ENCODE peak calls at places on chromosome 12, in five cellular contexts. One of them, this sample, is unnamed.

GRCh38 chr12:111798182-111798581 is 31.4 kb downstream of the ALDH2 start:
- DNase-seq in WTC11: no peak
- DNase-seq in GM06990: no peak
- DNase-seq in chondrocyte: no peak
- DNase-seq in lower lobe of right lung: peak; percentile 27
- DNase-seq in this sample: no peak

GRCh38 chr12:45543887-45544286 is 185.6 kb upstream of the ARID2 start:
- DNase-seq in WTC11: peak; percentile 48
- DNase-seq in GM06990: peak; percentile 41
- DNase-seq in chondrocyte: no peak
- DNase-seq in lower lobe of right lung: no peak
- DNase-seq in this sample: peak; percentile 46

GRCh38 chr12:131950182-131950913 is 606 bp downstream of the EP400 start:
- DNase-seq in WTC11: no peak
- DNase-seq in GM06990: peak; percentile 64
- DNase-seq in chondrocyte: no peak
- DNase-seq in lower lobe of right lung: peak; percentile 61
- DNase-seq in this sample: peak; percentile 38

GRCh38 chr12:170361-171225 is 43.4 kb downstream of the SLC6A12 start:
- DNase-seq in WTC11: no peak
- DNase-seq in GM06990: no peak
- DNase-seq in chondrocyte: no peak
- DNase-seq in lower lobe of right lung: no peak
- DNase-seq in this sample: no peak

GRCh38 chr12:115541891-115542361 is 735.6 kb downstream of the MED13L start:
- DNase-seq in WTC11: no peak
- DNase-seq in GM06990: no peak
- DNase-seq in chondrocyte: no peak
- DNase-seq in lower lobe of right lung: no peak
- DNase-seq in this sample: no peak

GRCh38 chr12:85279449-85280137 is 427 bp upstream of the ALX1 start:
- DNase-seq in WTC11: peak; percentile 42
- DNase-seq in GM06990: no peak
- DNase-seq in chondrocyte: peak; percentile 78
- DNase-seq in lower lobe of right lung: peak; percentile 29
- DNase-seq in this sample: no peak

GRCh38 chr12:61993734-61994345 is 266.4 kb upstream of the USP15 start:
- DNase-seq in WTC11: no peak
- DNase-seq in GM06990: no peak
- DNase-seq in chondrocyte: no peak
- DNase-seq in lower lobe of right lung: no peak
- DNase-seq in this sample: no peak

GRCh38 chr12:105748806-105749600 is 389.8 kb downstream of the NUAK1 start:
- DNase-seq in WTC11: no peak
- DNase-seq in GM06990: no peak
- DNase-seq in chondrocyte: no peak
- DNase-seq in lower lobe of right lung: no peak
- DNase-seq in this sample: no peak

GRCh38 chr12:118102070-118102469 is 1.7 kb downstream of the VSIG10 start:
- DNase-seq in WTC11: no peak
- DNase-seq in GM06990: no peak
- DNase-seq in chondrocyte: no peak
- DNase-seq in lower lobe of right lung: no peak
- DNase-seq in this sample: no peak

GRCh38 chr12:115160290-115161108 is 476.5 kb upstream of the TBX3 start:
- DNase-seq in WTC11: no peak
- DNase-seq in GM06990: no peak
- DNase-seq in chondrocyte: no peak
- DNase-seq in lower lobe of right lung: no peak
- DNase-seq in this sample: no peak

GRCh38 chr12:69898236-69898635 is 73.2 kb downstream of the MYRFL start:
- DNase-seq in WTC11: no peak
- DNase-seq in GM06990: no peak
- DNase-seq in chondrocyte: no peak
- DNase-seq in lower lobe of right lung: no peak
- DNase-seq in this sample: no peak

GRCh38 chr12:75116611-75117010 is 93.0 kb downstream of the KCNC2 start:
- DNase-seq in WTC11: no peak
- DNase-seq in GM06990: no peak
- DNase-seq in chondrocyte: no peak
- DNase-seq in lower lobe of right lung: no peak
- DNase-seq in this sample: no peak

GRCh38 chr12:46221255-46222128 is 47.4 kb downstream of the SLC38A1 start:
- DNase-seq in WTC11: no peak
- DNase-seq in GM06990: no peak
- DNase-seq in chondrocyte: no peak
- DNase-seq in lower lobe of right lung: no peak
- DNase-seq in this sample: no peak

GRCh38 chr12:119748512-119748911 is 80.6 kb downstream of the PRKAB1 start:
- DNase-seq in WTC11: no peak
- DNase-seq in GM06990: no peak
- DNase-seq in chondrocyte: no peak
- DNase-seq in lower lobe of right lung: no peak
- DNase-seq in this sample: no peak

GRCh38 chr12:31849090-31849687 is 110.0 kb upstream of the RESF1 start:
- DNase-seq in WTC11: no peak
- DNase-seq in GM06990: no peak
- DNase-seq in chondrocyte: no peak
- DNase-seq in lower lobe of right lung: no peak
- DNase-seq in this sample: no peak

GRCh38 chr12:65446901-65447300 is 168.4 kb downstream of the MSRB3 start:
- DNase-seq in WTC11: no peak
- DNase-seq in GM06990: no peak
- DNase-seq in chondrocyte: no peak
- DNase-seq in lower lobe of right lung: no peak
- DNase-seq in this sample: no peak

GRCh38 chr12:70255311-70255710 is 12.1 kb downstream of the CNOT2 start:
- DNase-seq in WTC11: no peak
- DNase-seq in GM06990: no peak
- DNase-seq in chondrocyte: no peak
- DNase-seq in lower lobe of right lung: no peak
- DNase-seq in this sample: no peak

GRCh38 chr12:128316078-128316477 is 49.1 kb downstream of the TMEM132C start:
- DNase-seq in WTC11: no peak
- DNase-seq in GM06990: no peak
- DNase-seq in chondrocyte: no peak
- DNase-seq in lower lobe of right lung: no peak
- DNase-seq in this sample: no peak

GRCh38 chr12:12008931-12009611 is 61.7 kb upstream of the BCL2L14 start:
- DNase-seq in WTC11: peak; percentile 46
- DNase-seq in GM06990: peak; percentile 71
- DNase-seq in chondrocyte: no peak
- DNase-seq in lower lobe of right lung: no peak
- DNase-seq in this sample: peak; percentile 71

GRCh38 chr12:101207086-101207780 is 2.8 kb downstream of the SLC5A8 start:
- DNase-seq in WTC11: no peak
- DNase-seq in GM06990: no peak
- DNase-seq in chondrocyte: no peak
- DNase-seq in lower lobe of right lung: no peak
- DNase-seq in this sample: no peak

GRCh38 chr12:47307680-47308399 is 228.1 kb upstream of the AMIGO2 start:
- DNase-seq in WTC11: peak; percentile 36
- DNase-seq in GM06990: peak; percentile 26
- DNase-seq in chondrocyte: no peak
- DNase-seq in lower lobe of right lung: no peak
- DNase-seq in this sample: peak; percentile 55

GRCh38 chr12:106493531-106493930 is 89.3 kb upstream of the RFX4 start:
- DNase-seq in WTC11: no peak
- DNase-seq in GM06990: no peak
- DNase-seq in chondrocyte: no peak
- DNase-seq in lower lobe of right lung: no peak
- DNase-seq in this sample: no peak

GRCh38 chr12:98803468-98804209 is 158.5 kb downstream of the APAF1 start:
- DNase-seq in WTC11: no peak
- DNase-seq in GM06990: no peak
- DNase-seq in chondrocyte: no peak
- DNase-seq in lower lobe of right lung: no peak
- DNase-seq in this sample: no peak

GRCh38 chr12:118290130-118290529 is 82.6 kb downstream of the TAOK3 start:
- DNase-seq in WTC11: no peak
- DNase-seq in GM06990: no peak
- DNase-seq in chondrocyte: no peak
- DNase-seq in lower lobe of right lung: no peak
- DNase-seq in this sample: no peak

GRCh38 chr12:124474709-124475108 is 92.7 kb downstream of the NCOR2 start:
- DNase-seq in WTC11: no peak
- DNase-seq in GM06990: no peak
- DNase-seq in chondrocyte: no peak
- DNase-seq in lower lobe of right lung: no peak
- DNase-seq in this sample: no peak

GRCh38 chr12:95838125-95838524 is 20.6 kb upstream of the SNRPF start:
- DNase-seq in WTC11: no peak
- DNase-seq in GM06990: no peak
- DNase-seq in chondrocyte: no peak
- DNase-seq in lower lobe of right lung: no peak
- DNase-seq in this sample: no peak

GRCh38 chr12:49296034-49296835 is 1.3 kb downstream of the PRPH start:
- DNase-seq in WTC11: peak; percentile 84
- DNase-seq in GM06990: peak; percentile 62
- DNase-seq in chondrocyte: peak; percentile 72
- DNase-seq in lower lobe of right lung: peak; percentile 68
- DNase-seq in this sample: no peak

DNA sequence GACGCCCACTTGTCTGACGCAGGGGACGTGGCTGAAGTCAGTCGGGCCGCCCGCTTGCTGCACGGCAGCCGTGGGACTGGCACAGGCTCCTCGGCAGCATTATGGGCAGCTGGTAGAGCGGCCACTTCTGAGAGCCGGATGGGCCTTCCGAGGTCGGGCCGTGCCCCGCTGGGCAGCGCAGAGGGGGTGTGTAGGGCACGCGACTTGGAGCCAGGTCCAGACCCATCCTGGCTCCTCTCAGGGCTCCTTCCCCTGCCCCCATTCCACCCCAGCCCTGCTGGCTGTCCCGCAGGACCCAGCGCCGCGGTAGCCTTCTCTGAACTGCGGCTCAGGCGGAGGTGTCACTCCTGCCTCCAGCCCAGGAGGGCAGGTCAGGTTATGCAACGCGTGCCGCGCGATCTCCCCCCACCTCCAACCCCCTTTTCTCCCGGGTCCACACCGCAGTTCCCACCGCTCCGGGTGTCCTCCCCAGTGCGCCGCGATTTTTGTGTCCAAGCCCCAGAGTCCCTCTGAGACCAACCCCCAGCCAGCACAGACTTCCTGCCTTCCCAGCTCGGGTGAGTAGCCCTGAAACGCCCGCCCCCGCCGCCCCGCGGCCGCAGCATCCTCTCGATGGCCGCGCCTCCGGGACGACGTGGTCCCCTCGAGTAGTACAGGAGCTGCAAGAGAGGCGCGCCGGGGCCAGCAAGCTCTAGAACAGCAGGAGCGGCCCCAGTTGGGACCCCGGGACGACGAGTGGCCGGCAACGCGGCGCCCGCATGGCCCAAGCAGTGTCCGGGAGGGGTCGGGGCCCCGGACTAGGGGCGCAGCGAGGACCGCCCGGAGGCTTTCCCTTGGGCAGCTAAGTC is 41.1 kb upstream of the CAPRIN2 start:
- DNase-seq in WTC11: peak; percentile 81
- DNase-seq in GM06990: peak; percentile 49
- DNase-seq in chondrocyte: peak; percentile 94
- DNase-seq in lower lobe of right lung: peak; percentile 71
- DNase-seq in this sample: peak; percentile 49
- TF ChIP-seq CTCF in WTC11: no peak
- TF ChIP-seq CTCF in GM06990: no peak
- TF ChIP-seq CTCF in chondrocyte: peak; percentile 38
- TF ChIP-seq CTCF in lower lobe of right lung: no peak
- TF ChIP-seq CTCF in this sample: no peak

DNA sequence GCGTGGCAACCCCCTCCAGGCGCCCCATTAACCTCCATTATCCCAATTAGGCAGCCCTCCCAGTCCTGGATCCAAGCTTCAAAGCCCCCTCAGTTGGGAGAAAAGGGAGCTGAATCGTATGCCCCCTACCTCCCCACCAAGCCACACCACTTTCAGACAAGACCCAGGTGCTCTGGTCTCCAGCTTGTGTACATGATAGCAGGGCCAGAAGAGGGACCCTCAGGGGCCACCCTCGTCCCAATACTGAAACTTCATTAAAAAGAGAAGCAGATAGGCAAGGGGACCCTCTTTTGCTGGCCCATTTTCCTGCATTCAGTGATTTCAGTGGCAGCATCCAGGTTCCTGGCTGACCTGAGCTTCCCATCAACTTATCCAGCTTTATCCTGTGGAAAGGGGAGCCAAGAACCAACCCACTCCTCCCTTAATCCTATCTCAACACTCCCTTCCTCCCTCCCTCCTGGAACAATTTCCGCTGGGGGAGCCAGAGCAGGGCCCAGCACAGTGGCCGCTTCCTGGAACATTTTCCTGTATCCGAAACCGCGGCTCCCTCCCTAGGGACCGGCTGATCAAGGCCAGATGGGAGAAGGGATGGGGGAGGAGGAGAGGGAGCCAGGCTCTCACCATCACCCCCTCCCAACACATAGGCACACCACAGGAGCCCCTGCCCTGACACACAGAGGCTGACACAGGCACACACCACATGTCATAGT is 9.5 kb upstream of the SP7 start:
- DNase-seq in WTC11: peak; percentile 28
- DNase-seq in GM06990: no peak
- DNase-seq in chondrocyte: no peak
- DNase-seq in lower lobe of right lung: no peak
- DNase-seq in this sample: no peak
- TF ChIP-seq CTCF in WTC11: no peak
- TF ChIP-seq CTCF in GM06990: no peak
- TF ChIP-seq CTCF in chondrocyte: peak; percentile 63
- TF ChIP-seq CTCF in lower lobe of right lung: no peak
- TF ChIP-seq CTCF in this sample: peak; percentile 37

DNA sequence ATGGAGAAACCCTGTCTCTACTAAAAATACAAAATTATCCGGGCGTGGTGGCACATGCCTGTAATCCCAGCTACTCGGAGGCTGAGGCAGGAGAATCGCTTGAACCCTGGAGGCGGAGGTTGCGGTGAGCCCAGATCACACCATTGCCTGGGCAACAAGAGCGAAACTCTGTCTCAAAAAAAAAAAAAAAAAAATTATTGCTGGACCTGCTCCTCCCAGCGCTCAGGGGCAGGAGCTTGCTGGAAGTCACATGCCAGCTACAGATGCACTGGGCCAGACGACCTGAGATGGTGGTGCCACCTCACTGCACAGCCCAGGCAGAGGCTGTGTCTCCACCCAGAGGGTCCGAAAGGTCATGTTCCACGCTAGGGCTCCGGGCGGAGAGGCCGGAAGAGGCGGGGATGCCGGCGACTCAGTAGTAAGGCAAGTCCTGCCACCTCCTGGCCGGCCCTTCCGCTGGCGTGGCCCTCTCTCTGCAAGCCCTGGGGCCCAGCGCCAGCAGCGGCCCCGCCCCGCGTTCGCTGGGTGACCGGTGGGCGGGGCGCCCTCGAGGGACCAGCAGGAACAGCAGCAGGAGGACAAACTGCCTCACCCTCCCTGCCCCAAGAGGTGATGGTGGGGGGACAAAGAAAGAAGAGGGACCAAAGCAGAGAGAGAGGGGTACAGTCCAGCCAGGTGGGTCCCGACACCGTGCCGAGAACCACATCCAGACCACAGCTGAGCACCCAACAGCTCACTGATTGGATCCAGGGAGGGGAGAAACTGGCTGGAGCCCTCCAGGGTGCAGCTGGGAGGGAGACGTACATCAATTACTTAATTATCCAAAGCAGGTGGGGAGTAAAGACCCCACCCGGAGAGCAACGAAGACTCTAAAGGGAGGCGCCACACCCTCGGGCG is 3.6 kb upstream of the RHOF start:
- DNase-seq in WTC11: peak; percentile 87
- DNase-seq in GM06990: no peak
- DNase-seq in chondrocyte: no peak
- DNase-seq in lower lobe of right lung: peak; percentile 97
- DNase-seq in this sample: no peak
- TF ChIP-seq CTCF in WTC11: no peak
- TF ChIP-seq CTCF in GM06990: no peak
- TF ChIP-seq CTCF in chondrocyte: peak; percentile 68
- TF ChIP-seq CTCF in lower lobe of right lung: peak; percentile 49
- TF ChIP-seq CTCF in this sample: no peak

GRCh38 chr12:67533159-67533558 is 115.4 kb upstream of the DYRK2 start:
- DNase-seq in WTC11: no peak
- DNase-seq in GM06990: no peak
- DNase-seq in chondrocyte: no peak
- DNase-seq in lower lobe of right lung: no peak
- DNase-seq in this sample: no peak
- TF ChIP-seq CTCF in WTC11: no peak
- TF ChIP-seq CTCF in GM06990: no peak
- TF ChIP-seq CTCF in chondrocyte: no peak
- TF ChIP-seq CTCF in lower lobe of right lung: no peak
- TF ChIP-seq CTCF in this sample: no peak